ENCODE peak calls at places on chromosomes 13 and 19, in seven cellular contexts. Q is left lung, R is uterus, H is SK-N-MC, G is ovary, L is fibroblast of lung, B is left ventricle myocardium inferior. F is an unnamed sample.
A peak's percentile ranks its signal among the peaks of the same experiment; 100 is the strongest.

GRCh38 chr13:78960881-78961280 is 301.9 kb upstream of the OBI1 start:
- DNase-seq in Q (peak; percentile 67), R (no peak), H (no peak), G (no peak), L (no peak), B (no peak), F (no peak)

GRCh38 chr13:106919093-106919492 is 351.2 kb upstream of the ARGLU1 start:
- DNase-seq in Q (no peak), R (no peak), H (no peak), G (no peak), L (no peak), B (no peak), F (no peak)

GRCh38 chr13:47478985-47479384 is 522.1 kb downstream of the SUCLA2 start:
- DNase-seq in Q (no peak), R (no peak), H (no peak), G (no peak), L (no peak), B (peak; percentile 26), F (no peak)

GRCh38 chr13:105773887-105774538 is 761.4 kb downstream of the EFNB2 start:
- DNase-seq in Q (no peak), R (no peak), H (no peak), G (no peak), L (peak; percentile 97), B (no peak), F (no peak)

GRCh38 chr19:32017341-32017948 is 328.0 kb upstream of the ZNF507 start:
- DNase-seq in Q (no peak), R (peak; percentile 55), H (no peak), G (no peak), L (peak; percentile 76), B (no peak), F (peak; percentile 35)

GRCh38 chr19:15154002-15154612 is 46.7 kb downstream of the NOTCH3 start:
- DNase-seq in Q (no peak), R (no peak), H (peak; percentile 40), G (no peak), L (peak; percentile 40), B (no peak), F (peak; percentile 39)

GRCh38 chr19:36136975-36137686 is 2.7 kb upstream of the CAPNS1 start:
- DNase-seq in Q (peak; percentile 83), R (peak; percentile 50), H (no peak), G (peak; percentile 44), L (peak; percentile 66), B (peak; percentile 40), F (no peak)

GRCh38 chr13:113057084-113057483 is 48.5 kb upstream of the F7 start:
- DNase-seq in Q (no peak), R (no peak), H (no peak), G (no peak), L (no peak), B (no peak), F (no peak)

GRCh38 chr13:53368948-53369347 is 340.3 kb downstream of the OLFM4 start:
- DNase-seq in Q (no peak), R (no peak), H (no peak), G (no peak), L (no peak), B (no peak), F (no peak)

GRCh38 chr13:20425819-20426219 is 99.8 kb downstream of the CRYL1 start:
- DNase-seq in Q (no peak), R (no peak), H (peak; percentile 16), G (no peak), L (peak; percentile 20), B (no peak), F (no peak)

GRCh38 chr13:42394361-42395065 is 122.6 kb downstream of the AKAP11 start:
- DNase-seq in Q (no peak), R (no peak), H (no peak), G (no peak), L (no peak), B (no peak), F (no peak)

GRCh38 chr13:99281811-99282263 is 23.7 kb upstream of the GPR18 start:
- DNase-seq in Q (peak; percentile 77), R (no peak), H (no peak), G (no peak), L (no peak), B (peak; percentile 62), F (peak; percentile 70)

GRCh38 chr19:54209058-54209747 is 8.5 kb downstream of the RPS9 start:
- DNase-seq in Q (no peak), R (no peak), H (no peak), G (peak; percentile 59), L (peak; percentile 6), B (no peak), F (no peak)

GRCh38 chr19:48390188-48391099 is 907 bp downstream of the KDELR1 start:
- DNase-seq in Q (peak; percentile 71), R (peak; percentile 42), H (no peak), G (peak; percentile 74), L (peak; percentile 62), B (peak; percentile 64), F (peak; percentile 40)

GRCh38 chr13:83153833-83154232 is 728.4 kb downstream of the SLITRK1 start:
- DNase-seq in Q (no peak), R (no peak), H (no peak), G (no peak), L (no peak), B (no peak), F (no peak)

GRCh38 chr13:110400786-110401533 is 93.9 kb downstream of the COL4A2 start:
- DNase-seq in Q (no peak), R (peak; percentile 73), H (no peak), G (no peak), L (peak; percentile 77), B (no peak), F (no peak)

GRCh38 chr13:110403315-110403714 is 96.2 kb downstream of the COL4A2 start:
- DNase-seq in Q (no peak), R (no peak), H (no peak), G (no peak), L (peak; percentile 94), B (no peak), F (no peak)

GRCh38 chr13:110404321-110404720 is 97.2 kb downstream of the COL4A2 start:
- DNase-seq in Q (no peak), R (no peak), H (no peak), G (no peak), L (no peak), B (no peak), F (no peak)

GRCh38 chr13:110403721-110404120 is 96.6 kb downstream of the COL4A2 start:
- DNase-seq in Q (no peak), R (no peak), H (no peak), G (no peak), L (peak; percentile 83), B (no peak), F (no peak)

DNA sequence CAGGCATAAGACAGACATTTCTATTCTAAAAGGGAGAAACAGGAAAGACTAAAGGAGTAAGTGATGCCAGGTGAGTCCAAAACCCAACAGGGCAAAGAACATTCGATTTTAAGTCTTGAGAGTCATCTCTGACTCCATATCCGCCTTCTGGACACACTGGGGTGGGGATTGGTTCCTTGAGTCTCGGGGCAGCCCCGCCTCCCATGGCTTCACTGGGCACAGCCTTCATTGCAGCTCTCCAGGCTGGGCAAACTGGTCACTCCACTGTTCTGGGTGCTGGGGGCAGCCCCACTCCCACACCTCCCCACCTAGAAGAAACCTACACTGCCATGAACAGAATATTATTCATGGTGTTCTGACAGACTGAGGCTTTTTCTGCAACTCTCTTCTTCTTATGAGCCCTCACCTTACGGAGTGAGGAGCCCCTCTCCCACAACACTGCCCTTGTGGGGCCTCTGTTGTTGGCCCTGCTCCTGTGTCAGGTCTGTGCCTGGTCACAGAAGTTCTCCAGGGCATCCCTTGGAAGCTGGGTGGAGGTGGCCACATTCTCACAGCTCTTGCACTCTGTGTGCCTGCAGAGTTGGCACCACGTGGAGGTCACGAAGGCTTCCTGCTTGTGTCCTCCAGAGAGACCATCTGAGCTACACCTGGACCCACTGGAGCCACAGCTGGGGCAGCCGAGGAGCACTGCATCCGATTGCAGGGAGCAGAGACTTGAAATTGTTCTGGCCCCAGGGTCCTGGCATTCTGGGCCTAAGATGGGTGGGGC is 95.4 kb downstream of the COL4A2 start:
- DNase-seq in Q (no peak), R (peak; percentile 18), H (no peak), G (no peak), L (no peak), B (no peak), F (no peak)
- H3K27ac ChIP-seq in Q (peak overlapping the region; percentile 19), R (peak overlapping the region; percentile 98), H (no peak overlapping the region), G (no peak overlapping the region), L (peak overlapping the region; percentile 66), B (peak overlapping the region; percentile 5), F (peak overlapping the region; percentile 95)

GRCh38 chr19:2845107-2845506 is 3.8 kb downstream of the ZNF555 start:
- DNase-seq in Q (no peak), R (no peak), H (no peak), G (no peak), L (no peak), B (no peak), F (no peak)

GRCh38 chr19:2848625-2849024 is 7.3 kb downstream of the ZNF555 start:
- DNase-seq in Q (no peak), R (no peak), H (no peak), G (no peak), L (no peak), B (no peak), F (no peak)

GRCh38 chr19:2850256-2850925 is 9.1 kb downstream of the ZNF555 start:
- DNase-seq in Q (no peak), R (no peak), H (no peak), G (no peak), L (no peak), B (no peak), F (no peak)

GRCh38 chr19:2846180-2846935 is 5.1 kb downstream of the ZNF555 start:
- DNase-seq in Q (no peak), R (no peak), H (no peak), G (no peak), L (no peak), B (no peak), F (no peak)

DNA sequence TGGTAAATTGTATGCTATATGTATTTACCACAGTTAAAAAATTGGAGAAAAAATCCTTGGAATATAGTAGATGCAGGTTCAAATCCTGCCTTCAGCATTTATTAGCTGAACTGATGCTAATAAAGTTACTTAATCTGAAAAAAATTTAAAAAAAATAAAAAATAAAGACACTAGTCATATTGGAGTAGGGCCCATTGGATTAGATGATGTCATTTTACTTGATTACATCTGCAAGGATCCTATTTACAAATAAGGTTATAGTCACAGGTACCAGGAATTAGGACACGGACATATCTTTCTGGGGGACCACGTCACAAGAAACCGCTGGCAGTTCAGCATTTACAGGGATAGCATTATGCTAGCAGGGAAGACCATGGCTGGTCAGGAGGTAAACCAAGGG is 6.2 kb downstream of the ZNF555 start:
- DNase-seq in Q (no peak), R (no peak), H (no peak), G (no peak), L (no peak), B (no peak), F (no peak)
- H3K9me3 ChIP-seq in Q (peaks cover 57% of the 10 kb centered on the region), R (peaks cover 19% of the 10 kb centered on the region), H (peaks cover 20% of the 10 kb centered on the region), G (no peaks in the 10 kb centered on the region), L (peaks cover 2% of the 10 kb centered on the region), B (peaks cover 80% of the 10 kb centered on the region), F (no peaks in the 10 kb centered on the region)

GRCh38 chr19:1040476-1041271 is 767 bp downstream of the ABCA7 start:
- DNase-seq in Q (peak; percentile 93), R (peak; percentile 74), H (peak; percentile 90), G (peak; percentile 78), L (peak; percentile 95), B (peak; percentile 92), F (peak; percentile 80)
- H3K27ac ChIP-seq in Q (peak overlapping the region; percentile 94), R (no peak overlapping the region), H (no peak overlapping the region), G (no peak overlapping the region), L (no peak overlapping the region), B (peak overlapping the region; percentile 75), F (peak overlapping the region; percentile 70)

DNA sequence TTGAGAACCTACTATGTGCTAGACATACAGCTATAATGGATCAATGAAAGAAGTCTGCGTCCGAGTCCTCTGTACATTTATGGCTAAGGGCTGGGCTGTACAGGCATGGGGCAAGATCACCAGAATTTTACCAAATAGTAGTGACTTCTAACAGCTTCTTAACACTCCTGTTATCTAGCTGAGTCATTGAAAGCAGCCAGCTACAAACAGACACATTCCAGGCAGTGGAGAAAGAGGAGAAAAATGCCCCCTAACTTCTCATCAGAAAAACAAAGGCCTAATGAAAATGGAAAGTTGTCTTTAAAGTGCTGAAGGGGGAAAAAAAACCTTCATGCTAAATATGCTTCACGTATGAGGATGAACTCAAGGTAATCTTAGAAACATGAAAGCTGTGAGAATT is 14.3 kb upstream of the ZNF667 start:
- DNase-seq in Q (no peak), R (no peak), H (no peak), G (no peak), L (peak; percentile 47), B (no peak), F (no peak)
- H3K9me3 ChIP-seq in Q (peaks cover 96% of the 10 kb centered on the region), R (peaks cover 72% of the 10 kb centered on the region), H (no peaks in the 10 kb centered on the region), G (peaks cover 10% of the 10 kb centered on the region), L (no peaks in the 10 kb centered on the region), B (peaks cover 89% of the 10 kb centered on the region), F (no peaks in the 10 kb centered on the region)

F was measured in tibial nerve.